ENCODE peak calls at places on chromosomes 3 and 15, in six cellular contexts. Y, P, I, U, W and N are unnamed samples.

GRCh38 chr15:32003558-32003957 is 26.8 kb upstream of the CHRNA7 start:
- DNase-seq in Y (no peak), P (no peak), I (no peak), U (no peak), W (no peak), N (no peak)

GRCh38 chr3:124552224-124552623 is 178.0 kb upstream of the UMPS start:
- DNase-seq in Y (no peak), P (no peak), I (no peak), U (no peak), W (no peak), N (no peak)

GRCh38 chr3:53350652-53351051 is 3.3 kb upstream of the DCP1A start:
- DNase-seq in Y (peak; percentile 43), P (no peak), I (peak; percentile 41), U (no peak), W (peak; percentile 72), N (no peak)

GRCh38 chr3:182668974-182669373 is 124.3 kb upstream of the ATP11B start:
- DNase-seq in Y (no peak), P (no peak), I (no peak), U (no peak), W (no peak), N (no peak)

GRCh38 chr3:377158-377561 is 180.6 kb downstream of the CHL1 start:
- DNase-seq in Y (no peak), P (no peak), I (no peak), U (no peak), W (peak; percentile 31), N (no peak)

GRCh38 chr3:16050641-16051467 is 123.6 kb upstream of the GALNT15 start:
- DNase-seq in Y (no peak), P (no peak), I (no peak), U (no peak), W (no peak), N (no peak)

GRCh38 chr3:153970735-153971347 is 150.3 kb upstream of the ARHGEF26 start:
- DNase-seq in Y (no peak), P (no peak), I (no peak), U (no peak), W (no peak), N (no peak)

GRCh38 chr3:194224937-194225422 is 89.0 kb downstream of the HES1 start:
- DNase-seq in Y (peak; percentile 54), P (no peak), I (no peak), U (no peak), W (peak; percentile 26), N (no peak)

GRCh38 chr15:40420793-40421192 is 15.2 kb downstream of the IVD start:
- DNase-seq in Y (no peak), P (no peak), I (peak; percentile 40), U (no peak), W (no peak), N (no peak)

GRCh38 chr3:70606018-70606417 is 293.6 kb upstream of the MDFIC2 start:
- DNase-seq in Y (no peak), P (no peak), I (no peak), U (no peak), W (no peak), N (no peak)